ENCODE peak calls at places on chromosome 9, in six cellular contexts. X is SJSA1, E is H7, F is astrocyte, W is aorta, S is uterus. Z is an unnamed sample.

GRCh38 chr9:38343037-38343436 is 49.5 kb upstream of the ALDH1B1 start:
- DNase-seq in E (no peak), S (no peak), F (no peak), W (no peak), X (no peak), Z (no peak)

GRCh38 chr9:77594963-77595362 is 53.2 kb downstream of the GNA14 start:
- DNase-seq in E (no peak), W (no peak), F (no peak), X (no peak), S (no peak), Z (no peak)

GRCh38 chr9:128068656-128069221 is 707 bp downstream of the SLC25A25 start:
- DNase-seq in X (no peak), S (no peak), W (peak; percentile 79), F (no peak), E (no peak), Z (no peak)

GRCh38 chr9:109320338-109320733 is 523 bp downstream of the EPB41L4B start:
- DNase-seq in S (no peak), E (peak; percentile 76), F (no peak), W (no peak), X (no peak), Z (peak; percentile 62)

GRCh38 chr9:79489241-79490000 is 82.3 kb upstream of the TLE4 start:
- DNase-seq in W (no peak), S (no peak), E (no peak), X (peak; percentile 84), F (peak; percentile 83), Z (no peak)

GRCh38 chr9:3850083-3850482 is 324.3 kb upstream of the RFX3 start:
- DNase-seq in S (no peak), E (no peak), F (no peak), X (no peak), W (no peak), Z (no peak)

GRCh38 chr9:137320555-137321384 is 18.7 kb upstream of the NRARP start:
- DNase-seq in W (no peak), X (no peak), E (peak; percentile 86), F (no peak), S (no peak), Z (no peak)

GRCh38 chr9:112820886-112821285 is 69.8 kb downstream of the SLC46A2 start:
- DNase-seq in F (peak; percentile 51), X (no peak), E (no peak), S (no peak), W (no peak), Z (no peak)

GRCh38 chr9:98958271-98958989 is 14.7 kb downstream of the COL15A1 start:
- DNase-seq in W (no peak), S (peak; percentile 68), X (no peak), E (no peak), F (peak; percentile 87), Z (no peak)

GRCh38 chr9:127540664-127541041 is 71.4 kb upstream of the STXBP1 start:
- DNase-seq in E (peak; percentile 93), F (no peak), S (no peak), W (peak; percentile 76), X (no peak), Z (no peak)

GRCh38 chr9:69971643-69972449 is 71.8 kb upstream of the MAMDC2 start:
- DNase-seq in S (peak; percentile 83), W (peak; percentile 89), F (peak; percentile 64), E (peak; percentile 48), X (peak; percentile 66), Z (peak; percentile 41)

GRCh38 chr9:108278341-108278740 is 577.4 kb downstream of the ACTL7B start:
- DNase-seq in S (no peak), W (no peak), E (no peak), X (no peak), F (no peak), Z (no peak)

GRCh38 chr9:131740898-131741297 is 1.0 kb upstream of the RAPGEF1 start:
- DNase-seq in F (no peak), E (no peak), S (no peak), W (no peak), X (no peak), Z (no peak)

GRCh38 chr9:136623849-136624183 is 38.9 kb upstream of the EGFL7 start:
- DNase-seq in W (no peak), E (peak; percentile 66), S (no peak), F (no peak), X (no peak), Z (no peak)

GRCh38 chr9:110996436-110997224 is 41.6 kb downstream of the LPAR1 start:
- DNase-seq in F (peak; percentile 72), E (no peak), X (no peak), S (peak; percentile 56), W (no peak), Z (no peak)

GRCh38 chr9:90832251-90832650 is 30.6 kb downstream of the SYK start:
- DNase-seq in S (no peak), F (no peak), W (no peak), X (no peak), E (no peak), Z (peak; percentile 87)
- H3K36me3 ChIP-seq in S (no peaks in the 10 kb centered on the region), F (no peaks in the 10 kb centered on the region), W (no peaks in the 10 kb centered on the region), X (no peaks in the 10 kb centered on the region), E (no peaks in the 10 kb centered on the region), Z (no peaks in the 10 kb centered on the region)

GRCh38 chr9:120507936-120508510 is 71.9 kb downstream of the CDK5RAP2 start:
- DNase-seq in E (no peak), X (no peak), F (peak; percentile 38), S (no peak), W (no peak), Z (no peak)

GRCh38 chr9:120513825-120514598 is 66.0 kb downstream of the CDK5RAP2 start:
- DNase-seq in F (no peak), X (no peak), E (no peak), W (no peak), S (no peak), Z (no peak)

GRCh38 chr9:120505186-120505585 is 74.8 kb downstream of the CDK5RAP2 start:
- DNase-seq in F (no peak), W (no peak), X (no peak), E (no peak), S (no peak), Z (no peak)

GRCh38 chr9:120514599-120514854 is 65.4 kb downstream of the CDK5RAP2 start:
- DNase-seq in X (no peak), F (no peak), E (no peak), S (no peak), W (no peak), Z (no peak)

DNA sequence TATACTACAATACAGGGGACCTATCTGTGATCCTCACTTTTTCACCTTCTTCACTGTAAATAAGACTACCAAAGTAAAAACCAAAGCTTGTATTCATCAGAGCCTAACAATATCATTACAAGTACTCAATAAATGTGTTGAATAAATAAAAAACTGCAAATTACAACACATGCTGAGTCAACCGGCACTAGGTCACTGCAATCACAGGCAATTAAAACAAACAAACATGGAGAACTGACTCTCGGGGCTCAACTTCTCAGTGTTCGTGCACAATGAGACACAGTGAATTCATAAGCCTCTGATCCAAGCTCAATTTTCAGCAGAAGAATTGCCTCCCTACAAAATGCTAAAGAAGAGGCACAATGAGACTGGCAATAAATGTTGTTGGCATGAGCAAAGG is 69.2 kb downstream of the CDK5RAP2 start:
- DNase-seq in E (no peak), F (no peak), W (no peak), X (no peak), S (no peak), Z (no peak)
- H3K36me3 ChIP-seq in E (peaks cover 6% of the 10 kb centered on the region), F (peaks cover 6% of the 10 kb centered on the region), W (peaks cover 16% of the 10 kb centered on the region), X (peaks cover 61% of the 10 kb centered on the region), S (no peaks in the 10 kb centered on the region), Z (peaks cover 5% of the 10 kb centered on the region)

DNA sequence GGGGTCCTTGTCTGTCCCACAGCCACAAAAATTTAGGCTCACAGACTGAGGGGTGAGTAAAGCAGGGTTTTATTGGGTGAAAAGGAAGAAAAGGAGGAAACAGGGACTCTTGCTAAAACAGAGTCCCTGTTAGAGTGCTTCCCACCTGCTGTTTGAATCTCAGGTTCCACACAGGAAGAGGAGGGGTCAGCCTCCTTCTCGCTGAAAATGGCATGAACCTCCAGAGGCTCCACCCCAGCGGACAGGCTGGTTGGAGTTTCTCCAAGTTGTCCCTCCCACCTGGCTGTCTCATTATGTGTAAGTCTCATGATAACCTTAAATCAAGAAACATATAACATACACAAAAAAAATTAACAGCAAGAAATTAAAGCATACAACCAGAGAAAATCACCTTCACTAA is 28.3 kb upstream of the UHRF2 start:
- DNase-seq in W (no peak), E (no peak), X (no peak), S (no peak), F (no peak), Z (no peak)
- H3K36me3 ChIP-seq in W (no peaks in the 10 kb centered on the region), E (no peaks in the 10 kb centered on the region), X (no peaks in the 10 kb centered on the region), S (no peaks in the 10 kb centered on the region), F (no peaks in the 10 kb centered on the region), Z (no peaks in the 10 kb centered on the region)

GRCh38 chr9:91723420-91724067 is 226.5 kb downstream of the ROR2 start:
- DNase-seq in X (no peak), F (no peak), E (no peak), W (no peak), S (no peak), Z (no peak)

GRCh38 chr9:91720313-91720712 is 229.7 kb downstream of the ROR2 start:
- DNase-seq in S (no peak), E (no peak), X (no peak), F (no peak), W (no peak), Z (no peak)

GRCh38 chr9:91718071-91718470 is 232.0 kb downstream of the ROR2 start:
- DNase-seq in S (no peak), X (peak; percentile 22), W (no peak), E (no peak), F (no peak), Z (no peak)

GRCh38 chr9:91724068-91724440 is 226.0 kb downstream of the ROR2 start:
- DNase-seq in X (no peak), S (no peak), F (no peak), E (no peak), W (no peak), Z (no peak)

GRCh38 chr9:91720746-91721705 is 229.0 kb downstream of the ROR2 start:
- DNase-seq in E (no peak), S (peak; percentile 85), F (no peak), W (no peak), X (no peak), Z (no peak)
- H3K36me3 ChIP-seq in E (no peaks in the 10 kb centered on the region), S (no peaks in the 10 kb centered on the region), F (no peaks in the 10 kb centered on the region), W (no peaks in the 10 kb centered on the region), X (no peaks in the 10 kb centered on the region), Z (no peaks in the 10 kb centered on the region)

DNA sequence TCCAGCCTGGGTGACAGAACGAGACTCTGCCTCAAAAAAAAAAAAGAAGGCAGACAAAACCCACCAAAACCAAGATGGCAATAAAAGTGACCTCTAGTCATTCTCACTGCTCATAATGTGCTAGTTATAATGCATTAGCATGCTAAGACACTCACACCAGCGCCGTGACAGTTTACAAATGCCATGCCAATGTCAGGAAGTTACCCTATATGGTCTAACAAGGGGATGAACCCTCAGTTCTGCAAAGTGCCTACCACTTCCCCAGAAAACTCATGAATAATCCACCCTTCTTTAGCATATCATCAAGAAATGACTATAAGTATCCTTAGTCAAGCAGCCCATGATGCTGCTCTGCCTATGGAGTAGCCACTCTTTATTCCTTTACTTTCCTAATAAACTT is 4.6 kb upstream of the BICD2 start:
- DNase-seq in F (no peak), W (no peak), X (no peak), S (no peak), E (no peak), Z (no peak)
- H3K36me3 ChIP-seq in F (no peaks in the 10 kb centered on the region), W (no peaks in the 10 kb centered on the region), X (peaks cover 3% of the 10 kb centered on the region), S (no peaks in the 10 kb centered on the region), E (no peaks in the 10 kb centered on the region), Z (no peaks in the 10 kb centered on the region)

GRCh38 chr9:106992186-106992585 is 129.2 kb downstream of the ZNF462 start:
- DNase-seq in F (no peak), X (no peak), S (no peak), E (no peak), W (no peak), Z (no peak)
- H3K36me3 ChIP-seq in F (no peaks in the 10 kb centered on the region), X (peaks cover 42% of the 10 kb centered on the region), S (no peaks in the 10 kb centered on the region), E (peaks cover 7% of the 10 kb centered on the region), W (no peaks in the 10 kb centered on the region), Z (no peaks in the 10 kb centered on the region)